ENCODE peak calls at places on chromosome 7, in five cellular contexts. S, P, U, O and W are unnamed samples.
A peak's percentile ranks its signal among the peaks of the same experiment; 100 is the strongest.

GRCh38 chr7:44094365-44094764 is 9.8 kb upstream of the AEBP1 start:
- DNase-seq in P (no peak), S (no peak), U (no peak), O (no peak), W (no peak)

GRCh38 chr7:156158693-156159092 is 346.4 kb upstream of the SHH start:
- DNase-seq in S (no peak), P (no peak), O (no peak), U (no peak), W (no peak)

GRCh38 chr7:141221007-141221612 is 147.2 kb downstream of the TMEM178B start:
- DNase-seq in P (no peak), U (no peak), S (no peak), O (no peak), W (no peak)

GRCh38 chr7:155721056-155721455 is 76.6 kb downstream of the RBM33 start:
- DNase-seq in U (no peak), P (no peak), S (no peak), O (no peak), W (no peak)

GRCh38 chr7:132162745-132163144 is 413.5 kb downstream of the PLXNA4 start:
- DNase-seq in O (no peak), U (no peak), P (no peak), S (no peak), W (no peak)

GRCh38 chr7:18276380-18276779 is 219.2 kb upstream of the HDAC9 start:
- DNase-seq in P (no peak), U (no peak), O (no peak), S (no peak), W (no peak)

GRCh38 chr7:76108540-76109233 is 60.8 kb downstream of the MDH2 start:
- DNase-seq in P (no peak), U (peak; percentile 40), O (peak; percentile 52), S (peak; percentile 62), W (no peak)

GRCh38 chr7:1844336-1844955 is 174.4 kb downstream of the ELFN1 start:
- DNase-seq in S (no peak), P (no peak), U (no peak), O (no peak), W (no peak)

GRCh38 chr7:84548366-84549085 is 353.9 kb upstream of the SEMA3A start:
- DNase-seq in O (no peak), P (no peak), S (peak; percentile 55), U (no peak), W (no peak)

GRCh38 chr7:54260868-54261475 is 281.2 kb upstream of the VSTM2A start:
- DNase-seq in P (no peak), U (peak; percentile 86), O (no peak), S (peak; percentile 28), W (no peak)

GRCh38 chr7:31421607-31422006 is 81.1 kb upstream of the NEUROD6 start:
- DNase-seq in U (no peak), S (no peak), O (no peak), P (no peak), W (no peak)

GRCh38 chr7:66894463-66895080 is 26.5 kb upstream of the TMEM248 start:
- DNase-seq in O (no peak), S (peak; percentile 50), P (no peak), U (no peak), W (no peak)

GRCh38 chr7:138002096-138002827 is 376 bp upstream of the CREB3L2 start:
- DNase-seq in O (peak; percentile 98), U (peak; percentile 100), P (peak; percentile 63), S (peak; percentile 100), W (peak; percentile 100)

GRCh38 chr7:84975586-84976185 is 211.2 kb downstream of the SEMA3D start:
- DNase-seq in S (peak; percentile 49), P (no peak), O (no peak), U (no peak), W (no peak)

GRCh38 chr7:82384051-82384464 is 59.5 kb downstream of the CACNA2D1 start:
- DNase-seq in S (no peak), U (no peak), O (no peak), P (no peak), W (no peak)

GRCh38 chr7:99623091-99623693 is 6.4 kb downstream of the ZSCAN25 start:
- DNase-seq in U (no peak), O (no peak), P (no peak), S (no peak), W (peak; percentile 21)

GRCh38 chr7:23956769-23957556 is 246.9 kb downstream of the STK31 start:
- DNase-seq in O (no peak), P (no peak), U (no peak), S (peak; percentile 18), W (no peak)

GRCh38 chr7:81687062-81687461 is 82.8 kb downstream of the HGF start:
- DNase-seq in P (no peak), U (no peak), S (no peak), O (no peak), W (no peak)

GRCh38 chr7:159143780-159144755 is 599 bp downstream of the VIPR2 start:
- DNase-seq in U (no peak), S (peak; percentile 24), P (no peak), O (no peak), W (peak; percentile 90)

GRCh38 chr7:134784251-134785049 is 5.0 kb downstream of the CALD1 start:
- DNase-seq in P (no peak), O (no peak), S (no peak), U (no peak), W (no peak)

GRCh38 chr7:87926581-87927461 is 7.2 kb upstream of the ADAM22 start:
- DNase-seq in P (no peak), S (peak; percentile 44), U (peak; percentile 63), O (no peak), W (no peak)